ENCODE peak calls at places on chromosomes 4 and X, in seven cellular contexts. A is AG04450, Q is PC-9, Y is SJSA1, T is SK-N-SH, M is A549, K is K562. B is an unnamed sample.

GRCh38 chr4:161252520-161253141 is 911.2 kb downstream of the FSTL5 start:
- DNase-seq in A (no peak), Q (no peak), Y (no peak), T (no peak), M (peak; percentile 11), K (peak; percentile 1), B (no peak)

GRCh38 chrX:16882188-16882587 is 12.0 kb upstream of the RBBP7 start:
- DNase-seq in A (no peak), Q (peak; percentile 11), Y (no peak), T (peak; percentile 34), M (no peak), K (peak; percentile 37), B (no peak)

GRCh38 chr4:55035892-55036291 is 89.5 kb downstream of the KDR start:
- DNase-seq in A (no peak), Q (no peak), Y (no peak), T (no peak), M (no peak), K (no peak), B (no peak)

GRCh38 chr4:152187693-152188092 is 348.2 kb downstream of the FBXW7 start:
- DNase-seq in A (no peak), Q (no peak), Y (no peak), T (no peak), M (no peak), K (no peak), B (no peak)

GRCh38 chrX:151984328-151984727 is 9.9 kb upstream of the GABRE start:
- DNase-seq in A (no peak), Q (no peak), Y (peak; percentile 85), T (no peak), M (no peak), K (peak; percentile 57), B (peak; percentile 85)

GRCh38 chr4:95155759-95156451 is 392.9 kb downstream of the UNC5C start:
- DNase-seq in A (no peak), Q (no peak), Y (peak; percentile 53), T (peak; percentile 41), M (peak; percentile 23), K (peak; percentile 43), B (no peak)

GRCh38 chr4:89212666-89213381 is 94.8 kb downstream of the GPRIN3 start:
- DNase-seq in A (no peak), Q (no peak), Y (no peak), T (no peak), M (no peak), K (no peak), B (no peak)

GRCh38 chrX:71224969-71225368 is 1.9 kb downstream of the GJB1 start:
- DNase-seq in A (no peak), Q (no peak), Y (no peak), T (no peak), M (no peak), K (no peak), B (no peak)

GRCh38 chrX:151019837-151020236 is 36.7 kb downstream of the HMGB3 start:
- DNase-seq in A (peak; percentile 18), Q (no peak), Y (no peak), T (no peak), M (no peak), K (no peak), B (peak; percentile 18)

GRCh38 chr4:63700569-63700968 is 708.7 kb downstream of the TECRL start:
- DNase-seq in A (no peak), Q (no peak), Y (no peak), T (no peak), M (no peak), K (no peak), B (no peak)

GRCh38 chrX:9899640-9900075 is 67.5 kb upstream of the CLDN34 start:
- DNase-seq in A (peak; percentile 61), Q (no peak), Y (no peak), T (no peak), M (no peak), K (no peak), B (no peak)

GRCh38 chrX:107704587-107704986 is 71.0 kb downstream of the TSC22D3 start:
- DNase-seq in A (no peak), Q (no peak), Y (no peak), T (no peak), M (no peak), K (no peak), B (no peak)

GRCh38 chr4:53055716-53056413 is 193.7 kb downstream of the RASL11B start:
- DNase-seq in A (no peak), Q (no peak), Y (no peak), T (no peak), M (no peak), K (no peak), B (no peak)

GRCh38 chrX:68647156-68647957 is at the start of gene STARD8:
- DNase-seq in A (no peak), Q (peak; percentile 50), Y (peak; percentile 74), T (peak; percentile 75), M (peak; percentile 76), K (peak; percentile 53), B (no peak)

DNA sequence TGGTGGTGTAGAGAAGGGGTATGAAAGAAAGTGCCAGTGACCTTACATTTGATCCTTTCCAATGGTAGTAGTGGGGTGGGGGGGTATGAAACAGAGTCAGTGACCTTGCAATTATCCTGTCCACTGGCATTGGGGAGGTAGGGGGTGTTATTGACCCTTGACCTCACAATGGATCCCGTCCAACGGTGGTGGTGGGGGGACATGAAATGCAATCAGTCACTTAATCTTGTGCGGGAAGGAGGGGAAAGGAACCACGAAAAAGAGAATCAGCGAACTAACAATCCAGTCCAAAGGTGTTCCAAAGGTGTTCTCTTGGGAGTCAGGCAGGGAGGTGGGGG is 619 bp upstream of the PDK3 start:
- DNase-seq in A (no peak), Q (no peak), Y (no peak), T (peak; percentile 11), M (no peak), K (no peak), B (no peak)
- H3K27ac ChIP-seq in A (no peak overlapping the region), Q (peak overlapping the region; percentile 17), Y (no peak overlapping the region), T (peak overlapping the region; percentile 68), M (peak overlapping the region; percentile 84), K (no peak overlapping the region), B (no peak overlapping the region)

DNA sequence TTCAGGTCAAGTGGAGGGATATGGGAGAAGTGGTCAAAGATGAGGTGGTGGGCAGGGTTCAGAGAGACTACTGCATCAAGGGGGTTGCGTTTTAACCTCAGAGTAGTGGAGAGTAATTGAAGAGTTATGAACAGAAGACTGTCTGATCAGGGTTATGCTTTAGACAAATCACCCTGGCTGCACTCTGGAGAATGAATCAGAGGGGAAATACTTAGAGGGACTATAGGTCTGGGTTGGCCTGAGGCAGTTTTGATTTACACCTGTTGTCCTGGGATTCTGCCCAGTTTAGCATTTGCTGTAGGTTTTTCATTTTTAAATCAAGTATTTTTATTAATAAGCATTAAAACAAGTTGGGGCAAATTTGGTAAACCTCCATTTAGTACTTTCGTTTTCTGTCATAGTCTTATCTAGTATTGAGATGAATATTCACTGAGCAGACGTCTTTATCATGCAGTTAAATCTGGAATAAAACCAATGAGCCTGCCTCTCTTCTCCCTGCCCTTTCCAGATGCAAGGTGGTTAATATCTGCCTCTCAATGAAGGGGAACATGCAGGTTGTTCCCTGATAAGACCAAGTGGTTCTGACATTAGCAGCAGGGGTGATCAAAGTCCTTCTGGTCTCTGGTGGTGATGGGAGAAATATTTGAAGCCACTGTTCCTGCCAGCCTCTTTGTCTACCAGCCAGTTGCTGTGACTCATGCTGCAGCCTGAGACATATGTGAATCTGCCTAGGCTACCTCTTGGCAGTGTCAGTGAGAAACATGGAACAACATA is 116.0 kb upstream of the RPS6KA3 start:
- DNase-seq in A (no peak), Q (no peak), Y (no peak), T (peak; percentile 10), M (peak; percentile 41), K (no peak), B (no peak)
- H3K27ac ChIP-seq in A (no peak overlapping the region), Q (no peak overlapping the region), Y (no peak overlapping the region), T (no peak overlapping the region), M (peak overlapping the region; percentile 33), K (no peak overlapping the region), B (no peak overlapping the region)

GRCh38 chr4:57076646-57077045 is 33.5 kb downstream of the IGFBP7 start:
- DNase-seq in A (no peak), Q (no peak), Y (no peak), T (no peak), M (no peak), K (no peak), B (no peak)
- H3K27ac ChIP-seq in A (no peak overlapping the region), Q (no peak overlapping the region), Y (peak overlapping the region; percentile 89), T (no peak overlapping the region), M (peak overlapping the region; percentile 83), K (no peak overlapping the region), B (peak overlapping the region; percentile 98)

DNA sequence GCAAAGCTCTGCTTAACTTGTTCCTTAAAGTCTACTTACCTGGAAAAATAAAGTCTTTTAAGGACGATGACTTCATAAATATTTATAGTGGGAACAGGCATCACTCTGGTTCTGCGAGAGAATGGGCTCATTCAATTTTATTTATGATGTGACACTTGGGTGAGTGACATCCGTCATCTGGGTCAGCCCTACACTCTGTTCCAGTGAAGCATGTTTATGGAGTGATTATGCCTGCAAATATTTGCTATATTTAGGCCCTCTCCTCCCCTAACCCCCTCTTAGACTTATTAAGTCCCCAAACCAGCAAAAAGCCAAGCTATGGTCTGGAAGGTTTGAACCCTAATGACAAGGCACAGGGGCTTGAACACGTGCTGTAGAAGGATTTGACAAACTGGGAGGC is 55.8 kb downstream of the C4orf51 start:
- DNase-seq in A (no peak), Q (no peak), Y (no peak), T (no peak), M (no peak), K (no peak), B (no peak)
- H3K27ac ChIP-seq in A (peak overlapping the region; percentile 100), Q (peak overlapping the region; percentile 100), Y (peak overlapping the region; percentile 100), T (peak overlapping the region; percentile 100), M (peak overlapping the region; percentile 77), K (no peak overlapping the region), B (peak overlapping the region; percentile 95)

GRCh38 chr4:2337131-2337723 is 75.3 kb upstream of the MXD4 start:
- DNase-seq in A (no peak), Q (no peak), Y (no peak), T (no peak), M (no peak), K (no peak), B (no peak)

GRCh38 chr4:2336659-2337058 is 74.8 kb upstream of the MXD4 start:
- DNase-seq in A (no peak), Q (no peak), Y (no peak), T (no peak), M (no peak), K (no peak), B (no peak)

GRCh38 chr4:2338754-2339457 is 77.0 kb upstream of the MXD4 start:
- DNase-seq in A (no peak), Q (peak; percentile 32), Y (no peak), T (no peak), M (no peak), K (no peak), B (no peak)

GRCh38 chr4:2339458-2340271 is 77.8 kb upstream of the MXD4 start:
- DNase-seq in A (no peak), Q (no peak), Y (no peak), T (no peak), M (no peak), K (no peak), B (no peak)

GRCh38 chr4:2337896-2338295 is 76.0 kb upstream of the MXD4 start:
- DNase-seq in A (no peak), Q (no peak), Y (no peak), T (no peak), M (no peak), K (no peak), B (no peak)
- H3K27ac ChIP-seq in A (no peak overlapping the region), Q (no peak overlapping the region), Y (no peak overlapping the region), T (no peak overlapping the region), M (no peak overlapping the region), K (no peak overlapping the region), B (no peak overlapping the region)